ENCODE peak calls at places on chromosomes 7 and 10, in nine cellular contexts. X, N, R, C, I, Y, D, G and V are unnamed samples.

GRCh38 chr10:113434950-113435349 is 117.9 kb upstream of the HABP2 start:
- DNase-seq in X (no peak), N (no peak), R (no peak), C (no peak), I (no peak), Y (no peak), D (no peak), G (no peak), V (no peak)

GRCh38 chr10:124354411-124355382 is 64.0 kb downstream of the OAT start:
- DNase-seq in X (peak), N (peak), R (no peak), C (peak), I (no peak), Y (no peak), D (peak), G (no peak), V (peak)

GRCh38 chr7:22241805-22242390 is 115.1 kb downstream of the RAPGEF5 start:
- DNase-seq in X (no peak), N (no peak), R (no peak), C (no peak), I (no peak), Y (no peak), D (no peak), G (no peak), V (no peak)

GRCh38 chr10:16440396-16441105 is 3.7 kb downstream of the PTER start:
- DNase-seq in X (peak), N (no peak), R (no peak), C (no peak), I (no peak), Y (no peak), D (no peak), G (no peak), V (no peak)

GRCh38 chr7:141221007-141221612 is 147.2 kb downstream of the TMEM178B start:
- DNase-seq in X (no peak), N (no peak), R (no peak), C (peak), I (no peak), Y (no peak), D (no peak), G (peak), V (no peak)

GRCh38 chr10:73553316-73553715 is 37.8 kb downstream of the USP54 start:
- DNase-seq in X (no peak), N (no peak), R (no peak), C (no peak), I (no peak), Y (no peak), D (no peak), G (no peak), V (no peak)

GRCh38 chr10:27088263-27089044 is 11.8 kb downstream of the ANKRD26 start:
- DNase-seq in X (no peak), N (no peak), R (no peak), C (no peak), I (no peak), Y (no peak), D (no peak), G (no peak), V (no peak)

GRCh38 chr10:122042836-122043235 is 53.9 kb downstream of the TACC2 start:
- DNase-seq in X (no peak), N (no peak), R (no peak), C (no peak), I (no peak), Y (no peak), D (no peak), G (no peak), V (no peak)

GRCh38 chr10:50334273-50334672 is 83.0 kb upstream of the ASAH2 start:
- DNase-seq in X (no peak), N (no peak), R (no peak), C (no peak), I (no peak), Y (no peak), D (no peak), G (no peak), V (no peak)

GRCh38 chr7:137578541-137578940 is 235.0 kb upstream of the PTN start:
- DNase-seq in X (no peak), N (no peak), R (no peak), C (no peak), I (no peak), Y (no peak), D (no peak), G (no peak), V (no peak)

GRCh38 chr10:69475433-69475830 is 24.2 kb downstream of the TSPAN15 start:
- DNase-seq in X (no peak), N (no peak), R (no peak), C (peak), I (no peak), Y (no peak), D (no peak), G (no peak), V (no peak)

GRCh38 chr10:130954326-130954905 is 357.1 kb downstream of the TCERG1L start:
- DNase-seq in X (no peak), N (no peak), R (no peak), C (no peak), I (no peak), Y (no peak), D (no peak), G (no peak), V (no peak)

GRCh38 chr10:68599754-68600040 is 39.6 kb downstream of the TET1 start:
- DNase-seq in X (no peak), N (no peak), R (no peak), C (no peak), I (no peak), Y (no peak), D (no peak), G (no peak), V (no peak)

GRCh38 chr7:136389933-136390332 is 412.8 kb upstream of the MTPN start:
- DNase-seq in X (no peak), N (no peak), R (no peak), C (no peak), I (no peak), Y (no peak), D (no peak), G (no peak), V (no peak)

GRCh38 chr7:40200791-40201190 is 66.0 kb downstream of the SUGCT start:
- DNase-seq in X (no peak), N (peak), R (no peak), C (peak), I (no peak), Y (no peak), D (no peak), G (no peak), V (no peak)

GRCh38 chr10:48216744-48217143 is 57.8 kb downstream of the FRMPD2 start:
- DNase-seq in X (no peak), N (no peak), R (no peak), C (no peak), I (no peak), Y (no peak), D (no peak), G (no peak), V (no peak)

GRCh38 chr7:85681241-85681640 is 494.4 kb upstream of the SEMA3D start:
- DNase-seq in X (no peak), N (no peak), R (no peak), C (no peak), I (no peak), Y (no peak), D (no peak), G (no peak), V (no peak)

GRCh38 chr7:85480666-85481065 is 293.8 kb upstream of the SEMA3D start:
- DNase-seq in X (no peak), N (no peak), R (no peak), C (no peak), I (no peak), Y (no peak), D (no peak), G (no peak), V (no peak)

GRCh38 chr10:76245951-76246495 is 814.6 kb downstream of the LRMDA start:
- DNase-seq in X (no peak), N (no peak), R (no peak), C (no peak), I (no peak), Y (no peak), D (no peak), G (no peak), V (no peak)

GRCh38 chr7:116252249-116252648 is 41.9 kb downstream of the TES start:
- DNase-seq in X (no peak), N (no peak), R (no peak), C (no peak), I (no peak), Y (no peak), D (no peak), G (no peak), V (no peak)

GRCh38 chr7:116246357-116246756 is 36.0 kb downstream of the TES start:
- DNase-seq in X (no peak), N (no peak), R (no peak), C (no peak), I (no peak), Y (no peak), D (no peak), G (no peak), V (no peak)

GRCh38 chr7:116251675-116252074 is 41.3 kb downstream of the TES start:
- DNase-seq in X (no peak), N (no peak), R (no peak), C (no peak), I (no peak), Y (no peak), D (no peak), G (no peak), V (no peak)

DNA sequence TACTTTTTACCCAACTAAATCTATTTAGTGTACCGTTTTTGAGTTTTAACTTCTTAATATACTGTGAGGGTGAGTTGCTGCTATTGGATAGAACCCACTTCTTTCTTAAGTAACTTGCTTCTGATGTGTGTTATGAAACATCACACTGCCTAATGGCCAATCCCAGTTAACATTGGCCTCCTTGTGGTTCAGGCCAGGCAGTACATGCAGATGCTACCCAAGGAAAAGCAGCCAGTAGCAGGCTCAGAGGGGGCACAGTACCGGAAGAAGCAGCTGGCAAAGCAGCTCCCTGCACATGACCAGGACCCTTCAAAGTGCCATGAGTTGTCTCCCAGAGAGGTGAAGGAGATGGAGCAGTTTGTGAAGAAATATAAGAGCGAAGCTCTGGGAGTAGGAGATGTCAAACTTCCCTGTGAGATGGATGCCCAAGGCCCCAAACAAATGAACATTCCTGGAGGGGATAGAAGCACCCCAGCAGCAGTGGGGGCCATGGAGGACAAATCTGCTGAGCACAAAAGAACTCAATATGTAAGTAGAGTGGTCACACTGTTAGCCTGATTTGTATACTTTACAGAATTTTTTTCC is 39.7 kb downstream of the TES start:
- DNase-seq in X (no peak), N (peak), R (no peak), C (peak), I (no peak), Y (no peak), D (no peak), G (peak), V (no peak)
- TF ChIP-seq CTCF in X (no peak), N (peak), R (peak), C (peak), I (no peak), Y (peak), D (no peak), G (peak), V (peak)

GRCh38 chr7:47495269-47495875 is 86.5 kb downstream of the TNS3 start:
- DNase-seq in X (no peak), N (no peak), R (no peak), C (no peak), I (no peak), Y (no peak), D (no peak), G (no peak), V (peak)
- TF ChIP-seq CTCF in X (no peak), N (no peak), R (no peak), C (no peak), I (no peak), Y (no peak), D (no peak), G (no peak), V (no peak)

GRCh38 chr10:14478639-14479038 is 147.9 kb upstream of the FRMD4A start:
- DNase-seq in X (no peak), N (peak), R (no peak), C (peak), I (no peak), Y (no peak), D (no peak), G (peak), V (no peak)
- TF ChIP-seq CTCF in X (peak), N (peak), R (peak), C (peak), I (no peak), Y (no peak), D (peak), G (peak), V (no peak)

DNA sequence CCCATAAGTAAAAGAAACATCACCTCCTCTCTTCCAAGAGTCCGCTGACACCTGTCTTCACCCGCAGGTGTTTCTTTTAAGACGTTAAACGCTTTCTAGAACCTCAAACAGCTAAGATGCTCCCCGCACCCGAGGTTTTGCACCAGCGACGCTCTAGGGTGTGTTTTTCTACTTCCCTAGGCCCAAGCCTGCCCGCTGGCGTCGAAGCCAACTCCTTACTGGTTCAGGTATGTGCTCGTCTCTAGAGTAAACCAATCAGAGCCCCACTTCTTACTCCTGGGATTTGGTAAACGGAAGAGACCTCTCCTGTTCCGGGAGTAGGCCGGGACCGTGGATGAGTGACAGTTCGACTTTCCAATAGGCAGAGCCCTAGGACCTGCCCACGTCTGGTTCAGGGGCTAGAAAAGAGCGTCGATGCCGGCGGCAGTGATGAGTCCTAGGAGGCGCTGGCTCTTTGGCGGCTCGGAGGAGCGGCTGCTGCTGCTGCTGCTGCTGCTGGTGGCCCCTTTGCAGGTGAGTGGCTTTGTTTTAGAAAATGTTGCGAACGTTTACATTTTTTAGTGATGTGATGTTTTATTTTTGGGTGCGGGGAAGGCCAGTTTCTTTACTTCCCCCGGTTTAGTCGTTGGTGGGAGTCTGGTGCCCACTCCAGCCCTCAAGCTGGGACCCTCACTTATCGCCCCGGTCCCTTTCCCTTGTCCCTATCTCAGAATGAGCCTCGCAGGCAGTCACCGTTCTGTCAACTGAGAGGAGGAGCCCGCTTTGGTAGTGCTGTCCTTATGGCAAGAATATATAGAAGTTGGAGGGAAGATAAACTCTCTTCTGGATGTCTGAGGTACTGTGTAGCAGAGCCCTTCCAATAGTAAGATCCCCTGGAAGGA is at the start of gene BPGM:
- DNase-seq in X (peak), N (peak), R (peak), C (peak), I (peak), Y (peak), D (peak), G (peak), V (peak)
- TF ChIP-seq CTCF in X (no peak), N (peak), R (peak), C (peak), I (peak), Y (peak), D (peak), G (no peak), V (peak)

GRCh38 chr7:33907625-33908024 is 2.3 kb downstream of the BMPER start:
- DNase-seq in X (no peak), N (no peak), R (no peak), C (no peak), I (no peak), Y (no peak), D (no peak), G (no peak), V (no peak)

GRCh38 chr7:33906697-33907096 is 1.4 kb downstream of the BMPER start:
- DNase-seq in X (no peak), N (no peak), R (no peak), C (no peak), I (no peak), Y (no peak), D (no peak), G (no peak), V (no peak)

GRCh38 chr7:33903770-33904679 is 1.3 kb upstream of the BMPER start:
- DNase-seq in X (peak), N (no peak), R (no peak), C (peak), I (peak), Y (no peak), D (peak), G (peak), V (no peak)

GRCh38 chr7:33905389-33906032 is at the start of gene BMPER:
- DNase-seq in X (peak), N (no peak), R (no peak), C (peak), I (peak), Y (no peak), D (peak), G (peak), V (no peak)

GRCh38 chr7:33904680-33905388 is 505 bp upstream of the BMPER start:
- DNase-seq in X (peak), N (no peak), R (no peak), C (peak), I (peak), Y (no peak), D (peak), G (peak), V (no peak)
- TF ChIP-seq CTCF in X (no peak), N (peak), R (peak), C (no peak), I (no peak), Y (no peak), D (no peak), G (no peak), V (no peak)

DNA sequence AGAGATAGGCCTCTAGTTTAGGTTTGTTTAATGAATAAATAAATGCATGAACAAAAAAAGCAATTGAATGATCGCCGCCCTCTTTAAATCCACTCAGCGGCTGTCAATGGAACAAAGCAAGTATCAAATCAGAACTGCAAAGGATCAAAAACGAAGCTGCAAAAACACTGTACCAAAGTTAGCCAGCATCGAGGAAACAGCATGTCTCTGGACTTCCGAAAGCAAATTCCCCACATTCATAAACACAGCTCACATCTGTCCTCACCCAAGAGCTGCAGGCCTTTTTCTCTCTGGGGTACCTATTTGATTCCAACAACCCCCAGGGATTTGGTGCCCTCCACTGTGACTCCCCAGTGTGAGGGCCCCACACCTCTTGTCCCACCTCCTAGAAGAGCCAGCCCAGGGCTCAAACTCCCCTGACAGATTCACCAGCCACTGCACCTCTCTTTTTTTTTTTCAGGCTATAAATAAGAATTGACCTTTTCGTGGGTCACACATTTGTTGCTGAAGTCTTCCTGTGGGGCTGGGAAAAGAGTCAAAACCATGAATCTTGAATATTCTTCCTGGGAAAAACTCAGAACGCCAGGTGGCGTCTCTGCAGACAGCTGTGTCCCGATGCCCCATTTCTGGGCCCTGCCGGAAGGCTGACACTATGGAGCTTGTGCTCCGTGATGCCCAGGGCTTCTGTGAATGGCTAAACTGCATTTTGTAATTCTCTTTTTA is 51.8 kb downstream of the HSPA12A start:
- DNase-seq in X (no peak), N (no peak), R (no peak), C (peak), I (no peak), Y (no peak), D (no peak), G (peak), V (no peak)
- TF ChIP-seq CTCF in X (no peak), N (no peak), R (peak), C (peak), I (no peak), Y (no peak), D (peak), G (no peak), V (no peak)

DNA sequence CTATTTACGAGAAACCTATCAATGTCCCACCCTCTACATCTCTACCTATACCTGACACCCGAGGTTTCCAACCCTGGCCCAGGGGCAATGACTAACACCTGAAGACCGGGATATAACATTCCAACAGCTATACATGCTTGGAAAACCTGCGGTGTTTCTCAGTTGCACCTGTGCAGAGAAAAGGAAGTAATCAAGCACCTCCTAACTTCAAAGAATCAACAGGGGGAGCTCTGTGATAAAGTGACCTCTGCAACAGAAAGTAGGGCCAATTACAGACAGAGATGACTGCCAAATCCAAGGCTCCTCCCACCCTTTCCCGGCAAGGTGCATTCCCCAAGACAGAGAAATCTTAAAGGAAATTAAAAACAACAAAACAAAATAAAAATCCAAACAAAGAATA is 41.3 kb downstream of the CCDC6 start:
- DNase-seq in X (peak), N (no peak), R (no peak), C (peak), I (no peak), Y (no peak), D (no peak), G (no peak), V (no peak)
- TF ChIP-seq CTCF in X (peak), N (peak), R (peak), C (peak), I (peak), Y (peak), D (peak), G (no peak), V (peak)